ENCODE peak calls at places on chromosomes 3 and 15, in four cellular contexts. One of them, this sample, is unnamed.

GRCh38 chr15:77671274-77672056 is 38.8 kb upstream of the LINGO1 start:
- DNase-seq in thoracic aorta: no peak
- DNase-seq in mucosa of descending colon: no peak
- DNase-seq in spleen: no peak
- DNase-seq in this sample: no peak

GRCh38 chr3:143442761-143443477 is 323.3 kb downstream of the CHST2 start:
- DNase-seq in thoracic aorta: no peak
- DNase-seq in mucosa of descending colon: no peak
- DNase-seq in spleen: no peak
- DNase-seq in this sample: no peak

GRCh38 chr3:195761503-195762248 is 40.9 kb downstream of the MUC20 start:
- DNase-seq in thoracic aorta: no peak
- DNase-seq in mucosa of descending colon: peak
- DNase-seq in spleen: peak
- DNase-seq in this sample: no peak

GRCh38 chr3:20361000-20361399 is 175.0 kb upstream of the SGO1 start:
- DNase-seq in spleen: no peak
- DNase-seq in mucosa of descending colon: no peak
- DNase-seq in thoracic aorta: no peak
- DNase-seq in this sample: no peak

GRCh38 chr15:77714555-77714954 is 81.8 kb upstream of the LINGO1 start:
- DNase-seq in thoracic aorta: no peak
- DNase-seq in mucosa of descending colon: peak
- DNase-seq in spleen: no peak
- DNase-seq in this sample: no peak

GRCh38 chr3:171317133-171317532 is 143.1 kb downstream of the TNIK start:
- DNase-seq in mucosa of descending colon: no peak
- DNase-seq in spleen: no peak
- DNase-seq in thoracic aorta: no peak
- DNase-seq in this sample: no peak

GRCh38 chr15:79028411-79028964 is 62.1 kb downstream of the RASGRF1 start:
- DNase-seq in mucosa of descending colon: no peak
- DNase-seq in thoracic aorta: no peak
- DNase-seq in spleen: no peak
- DNase-seq in this sample: no peak

GRCh38 chr3:51276046-51276445 is 109.0 kb upstream of the MANF start:
- DNase-seq in spleen: no peak
- DNase-seq in mucosa of descending colon: no peak
- DNase-seq in thoracic aorta: no peak
- DNase-seq in this sample: no peak

GRCh38 chr15:27570746-27571145 is 528.4 kb downstream of the OCA2 start:
- DNase-seq in spleen: no peak
- DNase-seq in thoracic aorta: no peak
- DNase-seq in mucosa of descending colon: no peak
- DNase-seq in this sample: no peak

GRCh38 chr15:74179101-74179841 is 5.8 kb downstream of the ISLR start:
- DNase-seq in thoracic aorta: peak
- DNase-seq in spleen: peak
- DNase-seq in mucosa of descending colon: peak
- DNase-seq in this sample: no peak

GRCh38 chr15:58261368-58261767 is 123.2 kb downstream of the AQP9 start:
- DNase-seq in mucosa of descending colon: no peak
- DNase-seq in thoracic aorta: no peak
- DNase-seq in spleen: no peak
- DNase-seq in this sample: no peak

GRCh38 chr3:51544011-51544775 is 5.7 kb downstream of the RAD54L2 start:
- DNase-seq in thoracic aorta: no peak
- DNase-seq in mucosa of descending colon: no peak
- DNase-seq in spleen: no peak
- DNase-seq in this sample: no peak

GRCh38 chr15:74798388-74799254 is 14.0 kb upstream of the LMAN1L start:
- DNase-seq in thoracic aorta: no peak
- DNase-seq in mucosa of descending colon: peak
- DNase-seq in spleen: peak
- DNase-seq in this sample: peak

GRCh38 chr3:126636436-126636835 is 18.5 kb downstream of the TXNRD3 start:
- DNase-seq in thoracic aorta: no peak
- DNase-seq in spleen: no peak
- DNase-seq in mucosa of descending colon: no peak
- DNase-seq in this sample: no peak

GRCh38 chr3:149971403-149972075 is 844 bp upstream of the PFN2 start:
- DNase-seq in spleen: peak
- DNase-seq in mucosa of descending colon: peak
- DNase-seq in thoracic aorta: peak
- DNase-seq in this sample: peak

GRCh38 chr3:36867810-36868209 is 77.0 kb downstream of the TRANK1 start:
- DNase-seq in mucosa of descending colon: no peak
- DNase-seq in spleen: no peak
- DNase-seq in thoracic aorta: no peak
- DNase-seq in this sample: no peak

GRCh38 chr15:34049096-34049495 is 10.1 kb upstream of the AVEN start:
- DNase-seq in spleen: no peak
- DNase-seq in thoracic aorta: no peak
- DNase-seq in mucosa of descending colon: no peak
- DNase-seq in this sample: no peak

GRCh38 chr3:89571707-89572106 is 464.3 kb downstream of the EPHA3 start:
- DNase-seq in thoracic aorta: no peak
- DNase-seq in spleen: no peak
- DNase-seq in mucosa of descending colon: no peak
- DNase-seq in this sample: no peak

GRCh38 chr3:14473411-14473891 is 66.7 kb downstream of the GRIP2 start:
- DNase-seq in spleen: no peak
- DNase-seq in mucosa of descending colon: no peak
- DNase-seq in thoracic aorta: no peak
- DNase-seq in this sample: no peak

GRCh38 chr3:55066406-55067128 is 138.7 kb upstream of the LRTM1 start:
- DNase-seq in thoracic aorta: no peak
- DNase-seq in mucosa of descending colon: no peak
- DNase-seq in spleen: no peak
- DNase-seq in this sample: no peak

GRCh38 chr3:159762981-159763465 is 225.6 kb upstream of the IL12A start:
- DNase-seq in spleen: peak
- DNase-seq in thoracic aorta: peak
- DNase-seq in mucosa of descending colon: peak
- DNase-seq in this sample: peak

GRCh38 chr3:45773044-45773443 is 23.3 kb downstream of the SLC6A20 start:
- DNase-seq in thoracic aorta: no peak
- DNase-seq in mucosa of descending colon: no peak
- DNase-seq in spleen: no peak
- DNase-seq in this sample: no peak

GRCh38 chr15:25181290-25182097 is 226.7 kb downstream of the SNRPN start:
- DNase-seq in spleen: peak
- DNase-seq in mucosa of descending colon: peak
- DNase-seq in thoracic aorta: no peak
- DNase-seq in this sample: no peak

GRCh38 chr3:141402476-141403171 is 34.3 kb downstream of the ZBTB38 start:
- DNase-seq in spleen: peak
- DNase-seq in mucosa of descending colon: peak
- DNase-seq in thoracic aorta: no peak
- DNase-seq in this sample: peak

GRCh38 chr15:32704343-32705076 is 13.3 kb upstream of the GREM1 start:
- DNase-seq in thoracic aorta: no peak
- DNase-seq in mucosa of descending colon: no peak
- DNase-seq in spleen: no peak
- DNase-seq in this sample: no peak

GRCh38 chr3:170233532-170233931 is 11.3 kb downstream of the PRKCI start:
- DNase-seq in thoracic aorta: no peak
- DNase-seq in mucosa of descending colon: no peak
- DNase-seq in spleen: no peak
- DNase-seq in this sample: no peak

GRCh38 chr15:64833690-64834089 is 8.0 kb upstream of the PLEKHO2 start:
- DNase-seq in spleen: no peak
- DNase-seq in thoracic aorta: no peak
- DNase-seq in mucosa of descending colon: no peak
- DNase-seq in this sample: no peak

GRCh38 chr3:49161808-49162530 is 4.2 kb downstream of the CCDC71 start:
- DNase-seq in mucosa of descending colon: no peak
- DNase-seq in thoracic aorta: no peak
- DNase-seq in spleen: no peak
- DNase-seq in this sample: no peak

GRCh38 chr3:9105421-9105820 is 142.1 kb upstream of the RAD18 start:
- DNase-seq in spleen: no peak
- DNase-seq in mucosa of descending colon: no peak
- DNase-seq in thoracic aorta: no peak
- DNase-seq in this sample: no peak

GRCh38 chr3:190012314-190012782 is 108.3 kb downstream of the P3H2 start:
- DNase-seq in mucosa of descending colon: no peak
- DNase-seq in spleen: no peak
- DNase-seq in thoracic aorta: no peak
- DNase-seq in this sample: no peak

GRCh38 chr3:102733811-102734574 is 299.2 kb downstream of the ZPLD1 start:
- DNase-seq in thoracic aorta: no peak
- DNase-seq in spleen: no peak
- DNase-seq in mucosa of descending colon: no peak
- DNase-seq in this sample: no peak

GRCh38 chr15:59278120-59278519 is 71.5 kb downstream of the LDHAL6B start:
- DNase-seq in thoracic aorta: no peak
- DNase-seq in spleen: no peak
- DNase-seq in mucosa of descending colon: no peak
- DNase-seq in this sample: no peak

GRCh38 chr3:188881954-188882641 is 289.7 kb upstream of the TPRG1 start:
- DNase-seq in thoracic aorta: no peak
- DNase-seq in spleen: no peak
- DNase-seq in mucosa of descending colon: no peak
- DNase-seq in this sample: no peak

GRCh38 chr15:70701891-70702568 is 61.3 kb downstream of the UACA start:
- DNase-seq in thoracic aorta: no peak
- DNase-seq in mucosa of descending colon: no peak
- DNase-seq in spleen: no peak
- DNase-seq in this sample: no peak
- H3K4me3 ChIP-seq in thoracic aorta: peak
- H3K4me3 ChIP-seq in mucosa of descending colon: no peak
- H3K4me3 ChIP-seq in spleen: no peak
- H3K4me3 ChIP-seq in this sample: no peak

GRCh38 chr15:76035593-76035992 is 23.4 kb upstream of the NRG4 start:
- DNase-seq in spleen: no peak
- DNase-seq in mucosa of descending colon: no peak
- DNase-seq in thoracic aorta: no peak
- DNase-seq in this sample: no peak

GRCh38 chr15:76033438-76033837 is 21.2 kb upstream of the NRG4 start:
- DNase-seq in spleen: no peak
- DNase-seq in thoracic aorta: no peak
- DNase-seq in mucosa of descending colon: no peak
- DNase-seq in this sample: no peak

GRCh38 chr15:76038512-76038911 is 21.3 kb upstream of the TMEM266 start:
- DNase-seq in mucosa of descending colon: no peak
- DNase-seq in thoracic aorta: no peak
- DNase-seq in spleen: no peak
- DNase-seq in this sample: no peak

GRCh38 chr15:76032046-76032445 is 19.8 kb upstream of the NRG4 start:
- DNase-seq in spleen: no peak
- DNase-seq in thoracic aorta: no peak
- DNase-seq in mucosa of descending colon: no peak
- DNase-seq in this sample: no peak

GRCh38 chr15:76034111-76034510 is 21.9 kb upstream of the NRG4 start:
- DNase-seq in mucosa of descending colon: no peak
- DNase-seq in thoracic aorta: no peak
- DNase-seq in spleen: no peak
- DNase-seq in this sample: no peak
- H3K4me3 ChIP-seq in mucosa of descending colon: no peak
- H3K4me3 ChIP-seq in thoracic aorta: no peak
- H3K4me3 ChIP-seq in spleen: no peak
- H3K4me3 ChIP-seq in this sample: no peak

GRCh38 chr15:60396560-60396963 is 1.2 kb downstream of the ANXA2 start:
- DNase-seq in spleen: no peak
- DNase-seq in thoracic aorta: no peak
- DNase-seq in mucosa of descending colon: no peak
- DNase-seq in this sample: no peak
- H3K4me3 ChIP-seq in spleen: peak
- H3K4me3 ChIP-seq in thoracic aorta: peak
- H3K4me3 ChIP-seq in mucosa of descending colon: peak
- H3K4me3 ChIP-seq in this sample: peak

DNA sequence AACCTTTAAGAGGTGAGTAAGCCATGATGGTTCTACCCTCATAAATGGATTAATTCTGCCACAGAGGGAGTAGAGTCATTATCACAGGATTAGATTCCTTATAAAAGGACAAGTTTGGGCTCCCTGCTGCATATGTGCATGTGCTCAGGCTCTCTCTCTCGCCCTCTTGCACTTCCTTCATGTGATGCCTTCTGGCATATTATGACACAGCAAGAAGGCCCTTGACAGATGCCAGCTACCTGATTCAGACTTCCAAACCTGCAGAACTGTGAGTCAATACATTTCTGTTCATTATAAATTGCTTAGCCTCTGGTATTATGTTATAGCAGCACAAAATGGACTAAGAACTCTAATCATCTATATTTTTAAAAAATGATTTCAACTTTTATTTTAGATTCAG is 205.3 kb downstream of the CTNNB1 start:
- DNase-seq in mucosa of descending colon: no peak
- DNase-seq in thoracic aorta: no peak
- DNase-seq in spleen: no peak
- DNase-seq in this sample: no peak
- H3K4me3 ChIP-seq in mucosa of descending colon: no peak
- H3K4me3 ChIP-seq in thoracic aorta: no peak
- H3K4me3 ChIP-seq in spleen: no peak
- H3K4me3 ChIP-seq in this sample: no peak

GRCh38 chr3:104519068-104519467 is 847.6 kb upstream of the ALCAM start:
- DNase-seq in spleen: no peak
- DNase-seq in thoracic aorta: no peak
- DNase-seq in mucosa of descending colon: no peak
- DNase-seq in this sample: no peak
- H3K4me3 ChIP-seq in spleen: no peak
- H3K4me3 ChIP-seq in thoracic aorta: peak
- H3K4me3 ChIP-seq in mucosa of descending colon: no peak
- H3K4me3 ChIP-seq in this sample: no peak

GRCh38 chr15:90046846-90047481 is 45.8 kb downstream of the ZNF710 start:
- DNase-seq in spleen: no peak
- DNase-seq in mucosa of descending colon: peak
- DNase-seq in thoracic aorta: no peak
- DNase-seq in this sample: peak
- H3K4me3 ChIP-seq in spleen: no peak
- H3K4me3 ChIP-seq in mucosa of descending colon: no peak
- H3K4me3 ChIP-seq in thoracic aorta: no peak
- H3K4me3 ChIP-seq in this sample: no peak

GRCh38 chr15:40104296-40104864 is 4.3 kb downstream of the BMF start:
- DNase-seq in spleen: no peak
- DNase-seq in mucosa of descending colon: no peak
- DNase-seq in thoracic aorta: no peak
- DNase-seq in this sample: no peak
- H3K4me3 ChIP-seq in spleen: no peak
- H3K4me3 ChIP-seq in mucosa of descending colon: no peak
- H3K4me3 ChIP-seq in thoracic aorta: peak
- H3K4me3 ChIP-seq in this sample: no peak

GRCh38 chr3:114221881-114222264 is 15.5 kb downstream of the ZNF80 start:
- DNase-seq in spleen: no peak
- DNase-seq in thoracic aorta: no peak
- DNase-seq in mucosa of descending colon: no peak
- DNase-seq in this sample: no peak

GRCh38 chr3:114223146-114223545 is 14.2 kb downstream of the ZNF80 start:
- DNase-seq in thoracic aorta: no peak
- DNase-seq in spleen: no peak
- DNase-seq in mucosa of descending colon: no peak
- DNase-seq in this sample: no peak

GRCh38 chr3:114218578-114219185 is 18.7 kb downstream of the ZNF80 start:
- DNase-seq in mucosa of descending colon: no peak
- DNase-seq in spleen: no peak
- DNase-seq in thoracic aorta: no peak
- DNase-seq in this sample: no peak

GRCh38 chr3:114219741-114220140 is 17.6 kb downstream of the ZNF80 start:
- DNase-seq in spleen: no peak
- DNase-seq in thoracic aorta: no peak
- DNase-seq in mucosa of descending colon: no peak
- DNase-seq in this sample: no peak

GRCh38 chr3:114221165-114221880 is 16.1 kb downstream of the ZNF80 start:
- DNase-seq in thoracic aorta: no peak
- DNase-seq in spleen: no peak
- DNase-seq in mucosa of descending colon: no peak
- DNase-seq in this sample: no peak
- H3K4me3 ChIP-seq in thoracic aorta: no peak
- H3K4me3 ChIP-seq in spleen: no peak
- H3K4me3 ChIP-seq in mucosa of descending colon: no peak
- H3K4me3 ChIP-seq in this sample: no peak